ENCODE peak calls at places on chromosome 19, in seven cellular contexts. One of them, this sample, is unnamed. For H3K9me3, the result is how much of the 10 kb centered on the place peaks cover.

GRCh38 chr19:2309734-2310362 is 1.9 kb upstream of the LINGO3 start:
- DNase-seq in effector memory CD4-positive, alpha-beta T cell: no peak
- DNase-seq in hepatocyte: no peak
- DNase-seq in CD4-positive, CD25-positive, alpha-beta regulatory T cell: no peak
- DNase-seq in A549: peak
- DNase-seq in K562: no peak
- DNase-seq in tibial artery: no peak
- DNase-seq in this sample: no peak

GRCh38 chr19:29143183-29143582 is 69.8 kb downstream of the UQCRFS1 start:
- DNase-seq in effector memory CD4-positive, alpha-beta T cell: no peak
- DNase-seq in hepatocyte: no peak
- DNase-seq in CD4-positive, CD25-positive, alpha-beta regulatory T cell: no peak
- DNase-seq in A549: no peak
- DNase-seq in K562: no peak
- DNase-seq in tibial artery: no peak
- DNase-seq in this sample: no peak

GRCh38 chr19:21581646-21582045 is 76.2 kb downstream of the ZNF429 start:
- DNase-seq in effector memory CD4-positive, alpha-beta T cell: no peak
- DNase-seq in hepatocyte: no peak
- DNase-seq in CD4-positive, CD25-positive, alpha-beta regulatory T cell: no peak
- DNase-seq in A549: no peak
- DNase-seq in K562: no peak
- DNase-seq in tibial artery: no peak
- DNase-seq in this sample: no peak

GRCh38 chr19:6249296-6249695 is 30.5 kb downstream of the MLLT1 start:
- DNase-seq in effector memory CD4-positive, alpha-beta T cell: no peak
- DNase-seq in hepatocyte: no peak
- DNase-seq in CD4-positive, CD25-positive, alpha-beta regulatory T cell: no peak
- DNase-seq in A549: no peak
- DNase-seq in K562: no peak
- DNase-seq in tibial artery: no peak
- DNase-seq in this sample: no peak

GRCh38 chr19:36665832-36666231 is 805 bp downstream of the ZNF461 start:
- DNase-seq in effector memory CD4-positive, alpha-beta T cell: no peak
- DNase-seq in hepatocyte: no peak
- DNase-seq in CD4-positive, CD25-positive, alpha-beta regulatory T cell: no peak
- DNase-seq in A549: no peak
- DNase-seq in K562: no peak
- DNase-seq in tibial artery: no peak
- DNase-seq in this sample: no peak

GRCh38 chr19:13905634-13906524 is at the start of the genes BRME1 and CC2D1A:
- DNase-seq in effector memory CD4-positive, alpha-beta T cell: peak
- DNase-seq in hepatocyte: peak
- DNase-seq in CD4-positive, CD25-positive, alpha-beta regulatory T cell: peak
- DNase-seq in A549: peak
- DNase-seq in K562: peak
- DNase-seq in tibial artery: peak
- DNase-seq in this sample: peak

GRCh38 chr19:38735257-38735686 is 9.0 kb downstream of the CAPN12 start:
- DNase-seq in effector memory CD4-positive, alpha-beta T cell: peak
- DNase-seq in hepatocyte: peak
- DNase-seq in CD4-positive, CD25-positive, alpha-beta regulatory T cell: no peak
- DNase-seq in A549: peak
- DNase-seq in K562: peak
- DNase-seq in tibial artery: peak
- DNase-seq in this sample: peak

GRCh38 chr19:2487780-2488330 is 11.9 kb downstream of the GADD45B start:
- DNase-seq in effector memory CD4-positive, alpha-beta T cell: no peak
- DNase-seq in hepatocyte: no peak
- DNase-seq in CD4-positive, CD25-positive, alpha-beta regulatory T cell: no peak
- DNase-seq in A549: no peak
- DNase-seq in K562: no peak
- DNase-seq in tibial artery: peak
- DNase-seq in this sample: no peak

GRCh38 chr19:33273881-33274662 is 28.3 kb downstream of the CEBPA start:
- DNase-seq in effector memory CD4-positive, alpha-beta T cell: no peak
- DNase-seq in hepatocyte: peak
- DNase-seq in CD4-positive, CD25-positive, alpha-beta regulatory T cell: peak
- DNase-seq in A549: peak
- DNase-seq in K562: no peak
- DNase-seq in tibial artery: no peak
- DNase-seq in this sample: no peak

GRCh38 chr19:31676271-31677004 is 327.2 kb upstream of the TSHZ3 start:
- DNase-seq in effector memory CD4-positive, alpha-beta T cell: no peak
- DNase-seq in hepatocyte: peak
- DNase-seq in CD4-positive, CD25-positive, alpha-beta regulatory T cell: no peak
- DNase-seq in A549: peak
- DNase-seq in K562: peak
- DNase-seq in tibial artery: no peak
- DNase-seq in this sample: no peak

GRCh38 chr19:46951236-46951986 is 68.2 kb upstream of the NPAS1 start:
- DNase-seq in effector memory CD4-positive, alpha-beta T cell: no peak
- DNase-seq in hepatocyte: peak
- DNase-seq in CD4-positive, CD25-positive, alpha-beta regulatory T cell: no peak
- DNase-seq in A549: peak
- DNase-seq in K562: no peak
- DNase-seq in tibial artery: no peak
- DNase-seq in this sample: no peak

GRCh38 chr19:2923510-2923909 is 21.3 kb downstream of the ZNF77 start:
- DNase-seq in effector memory CD4-positive, alpha-beta T cell: no peak
- DNase-seq in hepatocyte: peak
- DNase-seq in CD4-positive, CD25-positive, alpha-beta regulatory T cell: no peak
- DNase-seq in A549: no peak
- DNase-seq in K562: no peak
- DNase-seq in tibial artery: no peak
- DNase-seq in this sample: no peak

GRCh38 chr19:45958763-45959516 is 14.7 kb downstream of the NOVA2 start:
- DNase-seq in effector memory CD4-positive, alpha-beta T cell: no peak
- DNase-seq in hepatocyte: no peak
- DNase-seq in CD4-positive, CD25-positive, alpha-beta regulatory T cell: no peak
- DNase-seq in A549: no peak
- DNase-seq in K562: no peak
- DNase-seq in tibial artery: no peak
- DNase-seq in this sample: no peak

GRCh38 chr19:2253106-2254051 is 2.8 kb downstream of the JSRP1 start:
- DNase-seq in effector memory CD4-positive, alpha-beta T cell: no peak
- DNase-seq in hepatocyte: no peak
- DNase-seq in CD4-positive, CD25-positive, alpha-beta regulatory T cell: peak
- DNase-seq in A549: no peak
- DNase-seq in K562: no peak
- DNase-seq in tibial artery: no peak
- DNase-seq in this sample: peak

GRCh38 chr19:12092065-12092867 is 27.7 kb downstream of the ZNF844 start:
- DNase-seq in effector memory CD4-positive, alpha-beta T cell: no peak
- DNase-seq in hepatocyte: peak
- DNase-seq in CD4-positive, CD25-positive, alpha-beta regulatory T cell: peak
- DNase-seq in A549: no peak
- DNase-seq in K562: peak
- DNase-seq in tibial artery: peak
- DNase-seq in this sample: no peak

GRCh38 chr19:33100894-33101644 is 20.1 kb downstream of the GPATCH1 start:
- DNase-seq in effector memory CD4-positive, alpha-beta T cell: no peak
- DNase-seq in hepatocyte: peak
- DNase-seq in CD4-positive, CD25-positive, alpha-beta regulatory T cell: no peak
- DNase-seq in A549: peak
- DNase-seq in K562: peak
- DNase-seq in tibial artery: no peak
- DNase-seq in this sample: no peak

GRCh38 chr19:55391191-55391670 is 5.5 kb downstream of the RPL28 start:
- DNase-seq in effector memory CD4-positive, alpha-beta T cell: no peak
- DNase-seq in hepatocyte: no peak
- DNase-seq in CD4-positive, CD25-positive, alpha-beta regulatory T cell: no peak
- DNase-seq in A549: no peak
- DNase-seq in K562: no peak
- DNase-seq in tibial artery: no peak
- DNase-seq in this sample: no peak

DNA sequence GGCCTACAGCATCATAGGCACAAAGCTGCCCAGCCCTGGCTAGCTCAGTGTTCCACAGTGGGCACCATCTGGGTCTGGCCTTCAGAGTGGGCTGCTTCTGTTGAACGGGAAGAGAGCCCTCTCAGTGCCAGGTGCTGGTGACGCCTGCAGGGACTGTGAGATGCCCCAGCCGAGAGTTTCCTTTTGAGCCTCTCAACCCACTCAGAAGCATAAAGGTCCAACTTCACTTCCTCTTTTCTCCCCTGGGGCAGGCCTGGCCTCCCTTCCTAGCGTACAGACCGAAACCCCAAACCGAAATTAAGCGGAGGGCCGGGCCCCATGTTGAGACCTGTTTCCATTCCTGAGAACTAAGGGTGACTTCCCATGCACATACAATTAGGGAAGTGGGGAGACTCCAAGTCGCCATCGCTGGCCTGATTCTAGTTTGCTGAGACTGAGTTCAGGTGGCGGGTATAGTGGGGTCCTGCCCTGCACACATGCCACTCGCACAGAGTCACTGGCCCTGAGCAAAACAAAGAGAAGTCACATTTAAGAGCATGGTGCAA is 6.9 kb downstream of the RAB8A start:
- DNase-seq in effector memory CD4-positive, alpha-beta T cell: no peak
- DNase-seq in hepatocyte: no peak
- DNase-seq in CD4-positive, CD25-positive, alpha-beta regulatory T cell: peak
- DNase-seq in A549: no peak
- DNase-seq in K562: no peak
- DNase-seq in tibial artery: peak
- DNase-seq in this sample: no peak
- H3K27ac ChIP-seq in effector memory CD4-positive, alpha-beta T cell: peak
- H3K27ac ChIP-seq in hepatocyte: no peak
- H3K27ac ChIP-seq in CD4-positive, CD25-positive, alpha-beta regulatory T cell: peak
- H3K27ac ChIP-seq in A549: no peak
- H3K27ac ChIP-seq in K562: no peak
- H3K27ac ChIP-seq in tibial artery: no peak
- H3K27ac ChIP-seq in this sample: peak

DNA sequence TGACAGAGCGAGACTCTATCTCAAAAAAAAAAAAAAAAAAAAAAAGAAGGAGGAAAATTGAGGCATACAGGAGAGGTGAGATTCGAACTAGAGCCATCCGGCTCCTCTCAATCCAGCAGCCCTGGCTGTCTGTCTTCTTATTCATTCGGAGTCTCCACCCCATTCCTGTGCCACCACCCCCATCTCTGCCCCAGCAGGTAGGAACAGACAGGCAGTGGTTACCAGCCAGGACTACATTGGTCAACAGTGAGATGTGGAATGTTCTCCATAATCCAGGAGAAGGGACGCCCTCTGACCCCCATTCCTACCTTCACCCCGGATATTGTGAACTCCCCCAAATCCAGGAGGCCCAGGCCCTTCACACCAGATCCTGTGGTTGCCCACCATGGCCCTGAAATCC is 6.6 kb upstream of the S1PR2 start:
- DNase-seq in effector memory CD4-positive, alpha-beta T cell: no peak
- DNase-seq in hepatocyte: no peak
- DNase-seq in CD4-positive, CD25-positive, alpha-beta regulatory T cell: no peak
- DNase-seq in A549: peak
- DNase-seq in K562: no peak
- DNase-seq in tibial artery: no peak
- DNase-seq in this sample: no peak
- H3K9me3 ChIP-seq in effector memory CD4-positive, alpha-beta T cell: under half
- H3K9me3 ChIP-seq in hepatocyte: under half
- H3K9me3 ChIP-seq in CD4-positive, CD25-positive, alpha-beta regulatory T cell: under half
- H3K9me3 ChIP-seq in A549: under half
- H3K9me3 ChIP-seq in K562: under half
- H3K9me3 ChIP-seq in tibial artery: under half
- H3K9me3 ChIP-seq in this sample: under half

GRCh38 chr19:925912-926594 is at the start of gene ARID3A:
- DNase-seq in effector memory CD4-positive, alpha-beta T cell: no peak
- DNase-seq in hepatocyte: peak
- DNase-seq in CD4-positive, CD25-positive, alpha-beta regulatory T cell: peak
- DNase-seq in A549: no peak
- DNase-seq in K562: no peak
- DNase-seq in tibial artery: peak
- DNase-seq in this sample: no peak
- H3K4me3 ChIP-seq in effector memory CD4-positive, alpha-beta T cell: peak
- H3K4me3 ChIP-seq in hepatocyte: peak
- H3K4me3 ChIP-seq in CD4-positive, CD25-positive, alpha-beta regulatory T cell: peak
- H3K4me3 ChIP-seq in A549: peak
- H3K4me3 ChIP-seq in K562: peak
- H3K4me3 ChIP-seq in tibial artery: peak
- H3K4me3 ChIP-seq in this sample: peak

DNA sequence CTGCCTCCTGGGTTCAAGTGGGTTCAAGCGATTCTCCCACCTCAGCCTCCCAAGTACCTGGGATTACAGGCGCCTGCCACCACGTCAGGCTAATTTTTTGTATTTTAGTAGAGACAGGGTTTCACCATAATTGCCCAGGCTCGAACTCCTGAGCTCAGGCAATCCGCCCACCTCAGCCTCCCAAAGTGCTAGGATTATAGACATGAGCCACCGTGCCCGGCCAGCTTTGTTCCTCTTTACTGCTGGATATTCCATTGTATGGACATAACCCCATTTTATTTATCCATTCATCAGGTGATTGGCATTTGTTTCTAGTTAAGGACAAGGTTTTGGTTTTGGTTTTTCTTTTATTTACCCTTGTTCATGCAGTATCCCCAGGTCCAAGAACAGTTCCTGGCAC is 4.1 kb upstream of the RPS9 start:
- DNase-seq in effector memory CD4-positive, alpha-beta T cell: no peak
- DNase-seq in hepatocyte: no peak
- DNase-seq in CD4-positive, CD25-positive, alpha-beta regulatory T cell: no peak
- DNase-seq in A549: no peak
- DNase-seq in K562: no peak
- DNase-seq in tibial artery: no peak
- DNase-seq in this sample: no peak
- H3K27ac ChIP-seq in effector memory CD4-positive, alpha-beta T cell: no peak
- H3K27ac ChIP-seq in hepatocyte: no peak
- H3K27ac ChIP-seq in CD4-positive, CD25-positive, alpha-beta regulatory T cell: no peak
- H3K27ac ChIP-seq in A549: no peak
- H3K27ac ChIP-seq in K562: no peak
- H3K27ac ChIP-seq in tibial artery: no peak
- H3K27ac ChIP-seq in this sample: no peak

GRCh38 chr19:42658148-42658547 is 63.4 kb upstream of the CEACAM8 start:
- DNase-seq in effector memory CD4-positive, alpha-beta T cell: no peak
- DNase-seq in hepatocyte: no peak
- DNase-seq in CD4-positive, CD25-positive, alpha-beta regulatory T cell: no peak
- DNase-seq in A549: no peak
- DNase-seq in K562: no peak
- DNase-seq in tibial artery: no peak
- DNase-seq in this sample: no peak
- H3K9me3 ChIP-seq in effector memory CD4-positive, alpha-beta T cell: under half
- H3K9me3 ChIP-seq in hepatocyte: under half
- H3K9me3 ChIP-seq in CD4-positive, CD25-positive, alpha-beta regulatory T cell: under half
- H3K9me3 ChIP-seq in A549: under half
- H3K9me3 ChIP-seq in K562: under half
- H3K9me3 ChIP-seq in tibial artery: under half
- H3K9me3 ChIP-seq in this sample: under half

This sample was measured in CD4-positive, alpha-beta memory T cell.